ENCODE peak calls at places on chromosomes 7 and 10, in seven cellular contexts. A is H54, E is NCI-H1694 treated with DMSO at 0.1 percent for 48 hours, L is GDM1, G is smooth muscle cell of the brain vasculature, B is posterior vena cava, O is gastrocnemius medialis. T is an unnamed sample.

GRCh38 chr7:2209146-2209960 is 23.4 kb downstream of the MAD1L1 start:
- DNase-seq in A (peak; percentile 90), E (peak; percentile 16), L (peak; percentile 42), G (no peak), B (peak; percentile 88), O (peak; percentile 38), T (peak; percentile 72)

GRCh38 chr10:17046989-17047388 is 82.6 kb downstream of the CUBN start:
- DNase-seq in A (no peak), E (no peak), L (no peak), G (no peak), B (no peak), O (no peak), T (no peak)

GRCh38 chr7:102272075-102272916 is 14.4 kb upstream of the SH2B2 start:
- DNase-seq in A (peak; percentile 92), E (peak; percentile 18), L (peak; percentile 19), G (peak; percentile 36), B (peak; percentile 92), O (peak; percentile 52), T (peak; percentile 92)

GRCh38 chr7:156747718-156748117 is 107.1 kb downstream of the RNF32 start:
- DNase-seq in A (no peak), E (no peak), L (no peak), G (no peak), B (no peak), O (no peak), T (no peak)

GRCh38 chr10:62959553-62959952 is 143.4 kb upstream of the EGR2 start:
- DNase-seq in A (no peak), E (no peak), L (no peak), G (no peak), B (no peak), O (no peak), T (no peak)

GRCh38 chr7:68417659-68418058 is 1180.6 kb upstream of the AUTS2 start:
- DNase-seq in A (no peak), E (no peak), L (no peak), G (no peak), B (no peak), O (no peak), T (no peak)

GRCh38 chr10:28737096-28737495 is 59.8 kb downstream of the BAMBI start:
- DNase-seq in A (no peak), E (no peak), L (no peak), G (no peak), B (no peak), O (no peak), T (no peak)

GRCh38 chr7:2698581-2699288 is 10.7 kb downstream of the AMZ1 start:
- DNase-seq in A (no peak), E (no peak), L (peak; percentile 94), G (no peak), B (no peak), O (no peak), T (no peak)

GRCh38 chr7:48033922-48034321 is 1.4 kb upstream of the C7orf57 start:
- DNase-seq in A (no peak), E (no peak), L (no peak), G (no peak), B (no peak), O (no peak), T (no peak)

GRCh38 chr10:67827811-67828210 is 10.2 kb downstream of the DNAJC12 start:
- DNase-seq in A (no peak), E (no peak), L (no peak), G (no peak), B (peak; percentile 20), O (no peak), T (no peak)

GRCh38 chr10:119287613-119287991 is 80.2 kb downstream of the GRK5 start:
- DNase-seq in A (no peak), E (no peak), L (no peak), G (no peak), B (no peak), O (no peak), T (no peak)

GRCh38 chr7:39317107-39317506 is 249.1 kb upstream of the YAE1 start:
- DNase-seq in A (no peak), E (no peak), L (no peak), G (no peak), B (no peak), O (no peak), T (no peak)

GRCh38 chr10:132397036-132397541 is at the start of gene PWWP2B:
- DNase-seq in A (no peak), E (no peak), L (no peak), G (no peak), B (no peak), O (no peak), T (peak; percentile 85)

GRCh38 chr7:135853499-135853898 is 104.9 kb upstream of the FAM180A start:
- DNase-seq in A (no peak), E (no peak), L (no peak), G (no peak), B (no peak), O (no peak), T (no peak)

GRCh38 chr10:73889014-73889413 is 14.7 kb upstream of the CAMK2G start:
- DNase-seq in A (peak; percentile 40), E (peak; percentile 83), L (peak; percentile 65), G (no peak), B (peak; percentile 89), O (peak; percentile 27), T (no peak)

GRCh38 chr10:91880310-91880709 is 29.0 kb downstream of the FGFBP3 start:
- DNase-seq in A (no peak), E (no peak), L (no peak), G (no peak), B (no peak), O (no peak), T (peak; percentile 10)

GRCh38 chr7:28062197-28062988 is 118.2 kb downstream of the JAZF1 start:
- DNase-seq in A (peak; percentile 61), E (peak; percentile 65), L (peak; percentile 72), G (no peak), B (peak; percentile 85), O (peak; percentile 24), T (peak; percentile 48)

GRCh38 chr10:121947931-121948330 is 20.1 kb upstream of the ATE1 start:
- DNase-seq in A (no peak), E (no peak), L (no peak), G (no peak), B (no peak), O (no peak), T (no peak)

GRCh38 chr7:103656221-103656620 is 210.2 kb upstream of the SLC26A5 start:
- DNase-seq in A (no peak), E (no peak), L (no peak), G (no peak), B (no peak), O (no peak), T (no peak)

GRCh38 chr7:93332172-93332571 is 100.0 kb downstream of the VPS50 start:
- DNase-seq in A (no peak), E (no peak), L (no peak), G (no peak), B (no peak), O (no peak), T (no peak)

GRCh38 chr10:44752451-44753441 is 158.4 kb upstream of the TMEM72 start:
- DNase-seq in A (peak; percentile 14), E (no peak), L (no peak), G (peak; percentile 87), B (no peak), O (no peak), T (no peak)

GRCh38 chr7:151385626-151386300 is 24.1 kb downstream of the WDR86 start:
- DNase-seq in A (no peak), E (no peak), L (no peak), G (no peak), B (no peak), O (no peak), T (no peak)

GRCh38 chr7:77697535-77697831 is 1.2 kb downstream of the RSBN1L start:
- DNase-seq in A (no peak), E (no peak), L (no peak), G (no peak), B (no peak), O (no peak), T (peak; percentile 50)

GRCh38 chr7:81330108-81330507 is 411.3 kb upstream of the SEMA3C start:
- DNase-seq in A (no peak), E (no peak), L (no peak), G (no peak), B (no peak), O (no peak), T (no peak)

GRCh38 chr7:2555121-2556052 is at the start of gene BRAT1:
- DNase-seq in A (peak; percentile 100), E (peak; percentile 85), L (peak; percentile 85), G (peak; percentile 75), B (peak; percentile 99), O (peak; percentile 93), T (peak; percentile 98)

GRCh38 chr7:21106296-21106732 is 319.6 kb upstream of the SP8 start:
- DNase-seq in A (no peak), E (no peak), L (no peak), G (no peak), B (no peak), O (no peak), T (no peak)

T was measured in cerebellum.